ENCODE peak calls at places on chromosomes 4 and X, in five cellular contexts. X is GM12865, U is neural crest cell, L is body of pancreas, O is transverse colon. S is an unnamed sample.

GRCh38 chr4:95092762-95093161 is 335.0 kb downstream of the BMPR1B start:
- DNase-seq in U (no peak), O (no peak), L (no peak), X (no peak), S (no peak)

GRCh38 chr4:38449506-38450174 is 214.4 kb upstream of the KLF3 start:
- DNase-seq in U (no peak), O (no peak), L (peak), X (no peak), S (no peak)

GRCh38 chrX:13412208-13412600 is 92.4 kb upstream of the ATXN3L start:
- DNase-seq in U (no peak), X (no peak), L (no peak), O (no peak), S (no peak)

GRCh38 chr4:71229477-71230257 is 109.2 kb upstream of the SLC4A4 start:
- DNase-seq in L (peak), X (peak), O (peak), U (peak), S (peak)

GRCh38 chrX:32448320-32448719 is 763.0 kb downstream of the DMD start:
- DNase-seq in X (peak), U (no peak), L (no peak), O (no peak), S (no peak)

GRCh38 chr4:67052981-67053380 is 492.3 kb downstream of the CENPC start:
- DNase-seq in X (no peak), L (no peak), U (no peak), O (no peak), S (no peak)

GRCh38 chrX:152070186-152070585 is 68.2 kb downstream of the MAGEA10 start:
- DNase-seq in X (no peak), O (no peak), U (no peak), L (no peak), S (no peak)

GRCh38 chrX:9845574-9845948 is 59.3 kb downstream of the SHROOM2 start:
- DNase-seq in L (no peak), U (no peak), O (no peak), X (no peak), S (no peak)

GRCh38 chrX:12390301-12390700 is 252.0 kb downstream of the FRMPD4 start:
- DNase-seq in X (no peak), O (no peak), U (no peak), L (no peak), S (no peak)

GRCh38 chr4:22667332-22667731 is 25.4 kb upstream of the GBA3 start:
- DNase-seq in X (no peak), O (no peak), L (no peak), U (no peak), S (no peak)

GRCh38 chrX:71514367-71515038 is 18.4 kb upstream of the OGT start:
- DNase-seq in O (peak), U (no peak), L (no peak), X (peak), S (no peak)

GRCh38 chr4:53916431-53916889 is 147.9 kb downstream of the CHIC2 start:
- DNase-seq in X (no peak), O (no peak), L (no peak), U (no peak), S (no peak)

GRCh38 chr4:147942729-147943128 is 210.8 kb downstream of the ARHGAP10 start:
- DNase-seq in O (no peak), U (no peak), L (no peak), X (peak), S (no peak)

GRCh38 chr4:80107374-80107773 is 34.3 kb upstream of the ANTXR2 start:
- DNase-seq in L (no peak), O (no peak), U (no peak), X (no peak), S (no peak)

GRCh38 chrX:66815227-66815626 is 176.3 kb upstream of the EDA2R start:
- DNase-seq in X (no peak), O (no peak), L (no peak), U (no peak), S (no peak)

GRCh38 chrX:3094261-3094660 is 53.0 kb downstream of the ARSF start:
- DNase-seq in O (peak), U (no peak), X (no peak), L (no peak), S (no peak)

GRCh38 chrX:96684339-96685204 is at the start of gene DIAPH2:
- DNase-seq in X (peak), U (peak), L (peak), O (peak), S (peak)

GRCh38 chr4:3233391-3234071 is 15.4 kb upstream of the MSANTD1 start:
- DNase-seq in U (no peak), O (no peak), L (no peak), X (no peak), S (no peak)

GRCh38 chrX:97524997-97525396 is 641.3 kb downstream of the RPA4 start:
- DNase-seq in L (no peak), X (no peak), O (no peak), U (no peak), S (no peak)

GRCh38 chrX:153565996-153566580 is 32.9 kb downstream of the CCNQ start:
- DNase-seq in O (no peak), U (no peak), X (no peak), L (no peak), S (no peak)

GRCh38 chr4:128604840-128605239 is 204.7 kb upstream of the JADE1 start:
- DNase-seq in U (no peak), L (no peak), X (no peak), O (no peak), S (no peak)

GRCh38 chrX:67503004-67503403 is 40.8 kb upstream of the AR start:
- DNase-seq in O (no peak), U (no peak), L (no peak), X (no peak), S (no peak)

GRCh38 chrX:3066555-3066954 is 25.3 kb downstream of the ARSF start:
- DNase-seq in X (no peak), O (no peak), L (peak), U (no peak), S (peak)

GRCh38 chr4:167114416-167114971 is 119.8 kb downstream of the SPOCK3 start:
- DNase-seq in X (peak), O (no peak), U (no peak), L (no peak), S (no peak)

GRCh38 chr4:86973668-86974067 is 38.9 kb downstream of the AFF1 start:
- DNase-seq in L (no peak), X (no peak), U (no peak), O (no peak), S (no peak)

GRCh38 chr4:176380352-176381157 is 60.8 kb downstream of the SPCS3 start:
- DNase-seq in U (no peak), X (peak), O (no peak), L (no peak), S (no peak)

GRCh38 chr4:101199507-101200285 is 147.6 kb downstream of the PPP3CA start:
- DNase-seq in L (no peak), U (no peak), X (no peak), O (no peak), S (no peak)

GRCh38 chrX:56284269-56284668 is 52.1 kb downstream of the KLF8 start:
- DNase-seq in O (no peak), U (no peak), L (no peak), X (no peak), S (no peak)

GRCh38 chr4:102717448-102718092 is 43.2 kb downstream of the MANBA start:
- DNase-seq in L (no peak), U (no peak), O (no peak), X (no peak), S (no peak)

GRCh38 chr4:101708640-101709039 is 81.9 kb upstream of the BANK1 start:
- DNase-seq in U (no peak), O (no peak), X (no peak), L (no peak), S (no peak)

GRCh38 chr4:127501103-127501502 is 131.7 kb upstream of the INTU start:
- DNase-seq in O (no peak), L (no peak), U (no peak), X (no peak), S (no peak)

GRCh38 chrX:130704053-130705038 is 198.7 kb downstream of the ENOX2 start:
- DNase-seq in O (no peak), X (no peak), L (no peak), U (no peak), S (no peak)

GRCh38 chr4:17544831-17545234 is 29.9 kb downstream of the CLRN2 start:
- DNase-seq in U (no peak), L (no peak), X (no peak), O (peak), S (no peak)

GRCh38 chr4:1247811-1248261 is 1.1 kb downstream of the CTBP1 start:
- DNase-seq in X (no peak), L (no peak), O (no peak), U (no peak), S (no peak)

GRCh38 chrX:17692709-17693346 is 44.5 kb upstream of the SCML1 start:
- DNase-seq in U (no peak), L (no peak), O (no peak), X (no peak), S (peak)

DNA sequence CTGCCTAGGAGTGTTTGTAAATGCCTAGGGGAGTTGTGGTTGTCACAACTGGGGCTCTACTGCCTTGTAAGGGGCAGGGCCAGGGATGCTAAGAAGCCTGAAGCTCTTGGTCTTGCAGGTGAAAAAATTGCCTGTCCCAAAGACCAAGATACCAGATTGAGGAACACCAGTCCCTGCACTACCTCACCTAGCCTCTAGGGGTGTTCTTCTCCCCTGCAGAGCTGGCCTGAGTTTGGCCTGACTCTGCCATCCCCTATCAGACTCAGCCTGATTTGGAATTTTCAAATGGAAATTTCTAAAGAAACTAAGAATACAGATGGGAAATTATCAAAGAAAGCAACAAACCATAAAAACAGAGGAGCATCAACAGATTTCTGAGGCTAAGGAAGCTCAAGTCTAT is 90.4 kb downstream of the ZC4H2 start:
- DNase-seq in L (peak), X (peak), O (peak), U (no peak), S (peak)
- TF ChIP-seq CTCF in L (peak), X (peak), O (peak), U (peak), S (peak)

GRCh38 chr4:154526151-154526550 is 24.0 kb downstream of the PLRG1 start:
- DNase-seq in X (no peak), O (no peak), L (no peak), U (no peak), S (no peak)
- TF ChIP-seq CTCF in X (no peak), O (no peak), L (no peak), U (no peak), S (no peak)

DNA sequence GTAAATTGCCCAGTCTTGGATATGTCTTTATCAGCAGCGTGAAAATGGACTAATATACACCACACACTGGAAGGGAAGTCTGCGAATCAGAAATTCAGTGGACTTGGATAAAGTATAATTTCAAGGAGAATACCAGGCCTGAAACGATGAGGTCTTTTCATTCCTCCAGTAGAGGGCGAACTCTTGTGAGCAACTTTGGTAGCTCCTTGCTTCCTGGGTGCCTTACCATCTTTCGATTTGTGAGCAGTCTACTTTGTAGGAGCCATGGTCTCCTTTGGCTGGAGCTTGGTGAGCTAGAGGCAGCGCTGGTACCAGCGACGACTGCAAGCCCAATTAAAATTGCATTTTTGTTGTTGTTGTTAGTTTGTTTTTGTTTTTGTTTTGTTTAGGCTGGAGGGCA is 791.9 kb downstream of the FAT4 start:
- DNase-seq in O (no peak), U (no peak), L (no peak), X (peak), S (no peak)
- TF ChIP-seq CTCF in O (no peak), U (peak), L (no peak), X (peak), S (peak)

GRCh38 chrX:27883468-27884092 is 75.8 kb downstream of the MAGEB10 start:
- DNase-seq in U (no peak), X (peak), L (no peak), O (no peak), S (no peak)

GRCh38 chrX:27878862-27879261 is 71.1 kb downstream of the MAGEB10 start:
- DNase-seq in X (no peak), U (no peak), O (no peak), L (no peak), S (no peak)

GRCh38 chrX:27889878-27890277 is 82.1 kb downstream of the MAGEB10 start:
- DNase-seq in L (no peak), X (no peak), O (no peak), U (no peak), S (no peak)

GRCh38 chrX:27882695-27883094 is 74.9 kb downstream of the MAGEB10 start:
- DNase-seq in U (no peak), X (no peak), L (no peak), O (no peak), S (no peak)

GRCh38 chrX:27884654-27885053 is 76.9 kb downstream of the MAGEB10 start:
- DNase-seq in L (no peak), U (no peak), X (peak), O (no peak), S (no peak)
- TF ChIP-seq CTCF in L (no peak), U (no peak), X (no peak), O (no peak), S (no peak)

GRCh38 chr4:186621959-186622553 is 66.7 kb upstream of the MTNR1A start:
- DNase-seq in X (no peak), U (no peak), L (no peak), O (no peak), S (no peak)
- TF ChIP-seq CTCF in X (no peak), U (no peak), L (no peak), O (no peak), S (no peak)

DNA sequence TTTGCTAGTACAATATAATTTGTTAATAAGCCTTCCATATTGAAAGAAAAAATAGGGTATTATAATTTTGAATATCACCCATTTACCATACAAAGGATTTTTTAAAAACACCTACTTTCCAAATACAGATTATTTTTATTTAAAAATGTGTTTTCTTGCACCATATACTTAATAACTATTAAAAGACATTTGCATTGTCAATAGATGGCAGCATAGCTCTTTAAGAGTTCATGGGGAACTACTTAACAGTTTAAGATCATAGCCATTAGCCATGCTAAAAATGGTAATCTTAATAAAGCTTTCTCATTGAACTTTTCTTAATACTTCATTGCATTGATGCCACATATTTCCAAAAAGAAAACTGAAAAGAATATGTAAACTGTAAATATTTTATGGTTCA is 1995.9 kb downstream of the C4orf33 start:
- DNase-seq in X (peak), U (no peak), O (no peak), L (no peak), S (no peak)
- TF ChIP-seq CTCF in X (peak), U (peak), O (no peak), L (peak), S (peak)

GRCh38 chrX:20746690-20747089 is 480.0 kb upstream of the RPS6KA3 start:
- DNase-seq in X (no peak), L (no peak), O (no peak), U (no peak), S (no peak)
- TF ChIP-seq CTCF in X (no peak), L (no peak), O (no peak), U (no peak), S (no peak)

GRCh38 chrX:39897741-39898097 is 200.0 kb downstream of the BCOR start:
- DNase-seq in U (no peak), L (no peak), X (no peak), O (no peak), S (no peak)

GRCh38 chrX:39898147-39898546 is 199.6 kb downstream of the BCOR start:
- DNase-seq in L (no peak), X (no peak), U (no peak), O (no peak), S (no peak)

GRCh38 chrX:39899876-39900787 is 197.6 kb downstream of the BCOR start:
- DNase-seq in O (no peak), X (no peak), L (no peak), U (no peak), S (no peak)

GRCh38 chrX:39900788-39901170 is 197.0 kb downstream of the BCOR start:
- DNase-seq in X (no peak), U (no peak), L (no peak), O (no peak), S (peak)

GRCh38 chrX:39899059-39899458 is 198.7 kb downstream of the BCOR start:
- DNase-seq in L (no peak), O (no peak), U (no peak), X (no peak), S (no peak)
- TF ChIP-seq CTCF in L (no peak), O (no peak), U (no peak), X (no peak), S (no peak)

GRCh38 chrX:120281021-120281624 is 30.1 kb downstream of the TMEM255A start:
- DNase-seq in O (no peak), L (no peak), U (no peak), X (no peak), S (no peak)
- TF ChIP-seq CTCF in O (no peak), L (no peak), U (no peak), X (no peak), S (no peak)